ENCODE peak calls at places on chromosomes 1 and 21, in six cellular contexts. M is central memory CD4-positive, alpha-beta T cell; K is stimulated activated CD4-positive, alpha-beta T cell treated with anti-CD3 and anti-CD28 coated beads, Interleukin-1b, Interleukin-23, amount 100 ng/mL, for 4 hours; H is heart right ventricle; B is iris pigment epithelial cell; S is upper lobe of left lung. A is an unnamed sample.

GRCh38 chr1:41813220-41813619 is 105.5 kb downstream of the HIVEP3 start:
- DNase-seq in M (no peak), K (no peak), H (no peak), B (no peak), S (no peak), A (no peak)

GRCh38 chr1:46653405-46653853 is 14.7 kb downstream of the ATPAF1 start:
- DNase-seq in M (no peak), K (no peak), H (no peak), B (peak), S (no peak), A (no peak)

GRCh38 chr1:231420959-231421615 is 1.0 kb downstream of the EGLN1 start:
- DNase-seq in M (peak), K (peak), H (peak), B (peak), S (peak), A (peak)

GRCh38 chr1:172557270-172557669 is 24.3 kb downstream of the SUCO start:
- DNase-seq in M (no peak), K (no peak), H (no peak), B (no peak), S (no peak), A (no peak)

GRCh38 chr1:227437495-227438008 is 119.3 kb upstream of the CDC42BPA start:
- DNase-seq in M (no peak), K (no peak), H (no peak), B (peak), S (no peak), A (no peak)

GRCh38 chr1:177302365-177303044 is 131.7 kb downstream of the BRINP2 start:
- DNase-seq in M (no peak), K (no peak), H (peak), B (no peak), S (peak), A (no peak)

GRCh38 chr21:34198232-34199120 is 125.1 kb downstream of the MRPS6 start:
- DNase-seq in M (peak), K (no peak), H (no peak), B (no peak), S (no peak), A (peak)

GRCh38 chr1:183622884-183623785 is 12.4 kb downstream of the ARPC5 start:
- DNase-seq in M (peak), K (no peak), H (peak), B (peak), S (peak), A (peak)

GRCh38 chr1:29639741-29640427 is 403.6 kb downstream of the PTPRU start:
- DNase-seq in M (no peak), K (no peak), H (no peak), B (peak), S (no peak), A (no peak)

GRCh38 chr21:20572582-20572981 is 425.6 kb upstream of the NCAM2 start:
- DNase-seq in M (no peak), K (no peak), H (no peak), B (no peak), S (no peak), A (no peak)

GRCh38 chr1:245810181-245810727 is 655.5 kb downstream of the KIF26B start:
- DNase-seq in M (no peak), K (no peak), H (no peak), B (no peak), S (no peak), A (no peak)

GRCh38 chr1:185734929-185735666 is 907 bp downstream of the HMCN1 start:
- DNase-seq in M (no peak), K (no peak), H (no peak), B (peak), S (no peak), A (no peak)

A was measured in immature natural killer cell.